ENCODE peak calls at places on chromosomes 5 and 9, in six cellular contexts. I, O, C, S, M and X are unnamed samples. For H3K4me1, the result is how much of the 10 kb centered on the place peaks cover.

GRCh38 chr9:36575411-36575882 is 2.8 kb downstream of the MELK start:
- DNase-seq in I (no peak), O (no peak), C (peak), S (no peak), M (no peak), X (no peak)

GRCh38 chr5:155087036-155087435 is 73.5 kb downstream of the KIF4B start:
- DNase-seq in I (no peak), O (no peak), C (no peak), S (no peak), M (no peak), X (no peak)

GRCh38 chr9:98652741-98653140 is 56.0 kb downstream of the GABBR2 start:
- DNase-seq in I (no peak), O (no peak), C (no peak), S (no peak), M (no peak), X (no peak)

GRCh38 chr5:124408738-124409453 is 337.5 kb downstream of the ZNF608 start:
- DNase-seq in I (no peak), O (no peak), C (peak), S (no peak), M (no peak), X (no peak)

GRCh38 chr9:31304576-31304975 is 1079.9 kb upstream of the ACO1 start:
- DNase-seq in I (no peak), O (no peak), C (peak), S (no peak), M (peak), X (no peak)

GRCh38 chr5:109668237-109668636 is 21.5 kb upstream of the MAN2A1 start:
- DNase-seq in I (no peak), O (no peak), C (no peak), S (no peak), M (no peak), X (no peak)

GRCh38 chr9:16551692-16552091 is 318.8 kb downstream of the BNC2 start:
- DNase-seq in I (no peak), O (no peak), C (no peak), S (no peak), M (peak), X (no peak)

GRCh38 chr9:77807295-77807694 is 159.2 kb upstream of the GNA14 start:
- DNase-seq in I (no peak), O (no peak), C (peak), S (no peak), M (peak), X (no peak)

GRCh38 chr9:129073404-129073803 is 7.5 kb upstream of the DOLPP1 start:
- DNase-seq in I (no peak), O (no peak), C (no peak), S (no peak), M (peak), X (no peak)

GRCh38 chr9:96413312-96414221 is 4.6 kb downstream of the ZNF367 start:
- DNase-seq in I (no peak), O (no peak), C (peak), S (no peak), M (no peak), X (no peak)

GRCh38 chr5:2415678-2416077 is 335.8 kb downstream of the IRX2 start:
- DNase-seq in I (no peak), O (no peak), C (no peak), S (peak), M (no peak), X (no peak)

GRCh38 chr9:27529316-27530278 is at the start of gene MOB3B:
- DNase-seq in I (peak), O (peak), C (peak), S (peak), M (no peak), X (peak)

GRCh38 chr9:16769291-16769690 is 101.2 kb downstream of the BNC2 start:
- DNase-seq in I (no peak), O (no peak), C (no peak), S (no peak), M (no peak), X (no peak)

GRCh38 chr5:71830626-71831539 is 111.8 kb downstream of the CARTPT start:
- DNase-seq in I (no peak), O (peak), C (peak), S (peak), M (peak), X (peak)

GRCh38 chr9:16869140-16869903 is 1.1 kb downstream of the BNC2 start:
- DNase-seq in I (no peak), O (no peak), C (peak), S (peak), M (no peak), X (no peak)

GRCh38 chr9:89149726-89150125 is 28.9 kb downstream of the SHC3 start:
- DNase-seq in I (no peak), O (no peak), C (peak), S (no peak), M (no peak), X (no peak)

GRCh38 chr5:71969464-71969863 is 137.8 kb upstream of the MAP1B start:
- DNase-seq in I (no peak), O (no peak), C (no peak), S (no peak), M (no peak), X (no peak)

GRCh38 chr9:72352911-72353388 is 12.1 kb downstream of the ZFAND5 start:
- DNase-seq in I (no peak), O (no peak), C (no peak), S (peak), M (peak), X (no peak)

GRCh38 chr9:977361-978116 is 1.1 kb downstream of the DMRT3 start:
- DNase-seq in I (no peak), O (no peak), C (no peak), S (peak), M (no peak), X (no peak)

GRCh38 chr5:44664711-44665100 is 144.0 kb upstream of the MRPS30 start:
- DNase-seq in I (no peak), O (no peak), C (no peak), S (no peak), M (no peak), X (no peak)

GRCh38 chr5:101036778-101037177 is 133.7 kb upstream of the ST8SIA4 start:
- DNase-seq in I (no peak), O (no peak), C (no peak), S (no peak), M (no peak), X (no peak)

GRCh38 chr5:53403291-53403690 is 77.1 kb upstream of the FST start:
- DNase-seq in I (no peak), O (no peak), C (no peak), S (no peak), M (no peak), X (no peak)

GRCh38 chr5:124034963-124035362 is 523.0 kb downstream of the CSNK1G3 start:
- DNase-seq in I (no peak), O (no peak), C (no peak), S (no peak), M (no peak), X (no peak)

GRCh38 chr5:157359350-157359910 is 93.5 kb downstream of the CYFIP2 start:
- DNase-seq in I (no peak), O (no peak), C (no peak), S (no peak), M (no peak), X (no peak)

GRCh38 chr5:103849934-103850333 is 287.3 kb upstream of the NUDT12 start:
- DNase-seq in I (no peak), O (no peak), C (peak), S (no peak), M (peak), X (no peak)

GRCh38 chr9:89879711-89880110 is 274.9 kb downstream of the GADD45G start:
- DNase-seq in I (no peak), O (peak), C (peak), S (no peak), M (no peak), X (peak)

GRCh38 chr9:76403352-76403751 is 9.1 kb upstream of the RFK start:
- DNase-seq in I (no peak), O (no peak), C (peak), S (peak), M (peak), X (no peak)

GRCh38 chr5:33441241-33441844 is 578 bp downstream of the TARS1 start:
- DNase-seq in I (peak), O (no peak), C (peak), S (peak), M (peak), X (no peak)

GRCh38 chr9:113857875-113858274 is 18.2 kb upstream of the ZNF618 start:
- DNase-seq in I (no peak), O (no peak), C (no peak), S (peak), M (no peak), X (peak)

DNA sequence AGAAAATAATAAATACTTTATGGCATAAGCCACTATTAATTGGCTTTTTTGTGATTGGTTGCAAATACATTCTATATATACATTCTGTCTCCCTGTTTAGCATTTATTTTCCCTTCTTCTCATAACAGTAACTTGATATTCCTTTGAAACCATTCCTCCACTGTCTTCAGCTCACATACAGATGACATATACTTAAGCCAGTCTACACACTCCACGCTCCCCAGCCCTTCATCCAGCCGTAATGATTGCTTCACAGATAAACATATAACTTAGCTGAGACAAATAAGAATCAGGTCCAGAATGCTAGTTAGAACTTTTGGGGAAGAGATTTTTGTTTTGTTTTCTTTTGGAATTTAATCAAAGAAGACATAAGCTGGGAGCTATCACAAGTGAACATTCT is 365.2 kb upstream of the PRR16 start:
- DNase-seq in I (no peak), O (no peak), C (peak), S (no peak), M (no peak), X (no peak)
- H3K4me1 ChIP-seq in I (under half), O (under half), C (under half), S (under half), M (under half), X (under half)

GRCh38 chr9:121683652-121684051 is 32.2 kb downstream of the DAB2IP start:
- DNase-seq in I (no peak), O (no peak), C (no peak), S (no peak), M (no peak), X (no peak)

GRCh38 chr9:121681404-121681803 is 30.0 kb downstream of the DAB2IP start:
- DNase-seq in I (no peak), O (peak), C (no peak), S (no peak), M (no peak), X (no peak)

GRCh38 chr9:121680236-121680635 is 28.8 kb downstream of the DAB2IP start:
- DNase-seq in I (no peak), O (peak), C (no peak), S (no peak), M (no peak), X (peak)

GRCh38 chr9:121682926-121683485 is 31.6 kb downstream of the DAB2IP start:
- DNase-seq in I (no peak), O (peak), C (no peak), S (no peak), M (no peak), X (peak)

DNA sequence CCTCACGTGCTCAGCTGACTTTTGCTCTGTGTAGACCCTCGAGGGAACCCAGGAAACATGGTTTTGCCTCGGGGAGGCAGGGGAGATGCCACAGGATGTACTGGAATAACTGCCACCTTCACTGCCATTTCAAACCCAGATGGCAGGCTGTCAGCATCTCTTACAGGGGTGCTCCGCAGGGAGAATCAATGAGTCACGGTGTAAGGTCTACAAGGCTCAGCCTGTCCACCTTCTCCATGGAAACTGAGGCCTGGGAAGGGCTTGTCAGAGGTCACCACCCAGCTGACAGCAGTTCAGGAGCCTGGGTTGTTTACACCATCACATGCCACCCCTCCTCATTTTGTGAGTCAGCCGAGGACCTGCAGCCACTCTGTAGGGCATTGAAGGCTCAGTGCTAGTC is 30.8 kb downstream of the DAB2IP start:
- DNase-seq in I (no peak), O (peak), C (no peak), S (no peak), M (no peak), X (no peak)
- H3K4me3 ChIP-seq in I (no peak), O (no peak), C (no peak), S (no peak), M (no peak), X (no peak)

GRCh38 chr5:113022661-113023060 is 46.1 kb downstream of the DCP2 start:
- DNase-seq in I (no peak), O (no peak), C (no peak), S (no peak), M (no peak), X (no peak)

GRCh38 chr5:113024298-113024697 is 47.7 kb downstream of the DCP2 start:
- DNase-seq in I (no peak), O (no peak), C (no peak), S (no peak), M (no peak), X (no peak)

GRCh38 chr5:113017891-113018635 is 41.5 kb downstream of the DCP2 start:
- DNase-seq in I (no peak), O (no peak), C (no peak), S (no peak), M (no peak), X (no peak)

GRCh38 chr5:113025596-113025995 is 49.0 kb downstream of the DCP2 start:
- DNase-seq in I (no peak), O (no peak), C (no peak), S (no peak), M (no peak), X (no peak)

GRCh38 chr5:113020461-113021273 is 44.1 kb downstream of the DCP2 start:
- DNase-seq in I (no peak), O (no peak), C (peak), S (no peak), M (no peak), X (no peak)
- H3K4me1 ChIP-seq in I (under half), O (under half), C (under half), S (under half), M (under half), X (under half)

DNA sequence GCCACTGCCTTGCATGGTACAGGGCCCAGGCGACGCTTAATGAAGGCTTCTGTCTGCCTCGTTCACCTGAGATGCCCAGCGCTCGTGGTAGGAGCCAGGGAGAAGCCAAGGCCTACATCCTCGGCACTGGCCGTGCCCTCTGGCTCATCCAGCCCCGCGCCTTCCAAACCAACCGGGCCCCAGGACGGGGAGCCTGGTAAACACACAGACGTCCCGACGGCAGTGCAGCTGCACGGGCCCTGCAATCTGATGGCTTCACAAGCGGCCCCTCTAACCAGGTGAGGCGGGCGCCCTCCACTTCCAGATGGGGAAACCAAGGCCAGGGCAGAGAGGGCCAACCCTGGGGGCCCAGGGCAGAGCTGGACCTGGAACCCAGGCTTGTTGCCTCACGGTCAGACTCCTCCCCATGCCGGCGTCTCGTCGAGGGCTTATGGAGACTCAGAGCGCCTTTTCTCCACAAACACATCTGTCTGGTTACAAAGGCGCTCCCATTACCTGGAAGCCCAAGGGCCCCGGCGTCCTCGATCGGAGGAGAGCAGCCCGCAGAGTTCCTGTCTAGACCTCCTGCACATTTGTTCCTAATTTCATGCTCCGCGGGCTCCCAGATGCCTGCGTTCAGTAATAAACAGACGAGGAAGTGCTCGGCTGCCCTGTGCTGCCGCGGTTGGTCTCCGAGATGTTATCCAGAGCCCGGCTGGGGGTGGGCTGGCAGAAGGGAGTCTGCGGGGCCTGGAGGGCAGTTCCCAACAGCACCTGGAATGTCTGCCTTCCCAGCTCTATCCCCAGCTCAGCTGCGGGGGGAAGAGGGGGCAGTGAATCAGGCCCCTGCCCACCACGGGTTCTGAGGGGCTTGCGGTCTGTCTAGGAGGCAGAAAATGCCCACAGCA is 23.5 kb downstream of the FAM163B start:
- DNase-seq in I (no peak), O (no peak), C (no peak), S (peak), M (no peak), X (no peak)
- H3K4me3 ChIP-seq in I (no peak), O (no peak), C (no peak), S (no peak), M (no peak), X (no peak)

GRCh38 chr9:94866770-94867169 is 140.3 kb downstream of the AOPEP start:
- DNase-seq in I (no peak), O (no peak), C (no peak), S (no peak), M (no peak), X (no peak)

GRCh38 chr9:94864183-94864582 is 137.7 kb downstream of the AOPEP start:
- DNase-seq in I (no peak), O (no peak), C (peak), S (no peak), M (no peak), X (no peak)

GRCh38 chr9:94867281-94867841 is 140.9 kb downstream of the AOPEP start:
- DNase-seq in I (peak), O (peak), C (peak), S (peak), M (peak), X (no peak)

GRCh38 chr9:94864862-94865435 is 138.4 kb downstream of the AOPEP start:
- DNase-seq in I (no peak), O (no peak), C (no peak), S (no peak), M (no peak), X (no peak)

DNA sequence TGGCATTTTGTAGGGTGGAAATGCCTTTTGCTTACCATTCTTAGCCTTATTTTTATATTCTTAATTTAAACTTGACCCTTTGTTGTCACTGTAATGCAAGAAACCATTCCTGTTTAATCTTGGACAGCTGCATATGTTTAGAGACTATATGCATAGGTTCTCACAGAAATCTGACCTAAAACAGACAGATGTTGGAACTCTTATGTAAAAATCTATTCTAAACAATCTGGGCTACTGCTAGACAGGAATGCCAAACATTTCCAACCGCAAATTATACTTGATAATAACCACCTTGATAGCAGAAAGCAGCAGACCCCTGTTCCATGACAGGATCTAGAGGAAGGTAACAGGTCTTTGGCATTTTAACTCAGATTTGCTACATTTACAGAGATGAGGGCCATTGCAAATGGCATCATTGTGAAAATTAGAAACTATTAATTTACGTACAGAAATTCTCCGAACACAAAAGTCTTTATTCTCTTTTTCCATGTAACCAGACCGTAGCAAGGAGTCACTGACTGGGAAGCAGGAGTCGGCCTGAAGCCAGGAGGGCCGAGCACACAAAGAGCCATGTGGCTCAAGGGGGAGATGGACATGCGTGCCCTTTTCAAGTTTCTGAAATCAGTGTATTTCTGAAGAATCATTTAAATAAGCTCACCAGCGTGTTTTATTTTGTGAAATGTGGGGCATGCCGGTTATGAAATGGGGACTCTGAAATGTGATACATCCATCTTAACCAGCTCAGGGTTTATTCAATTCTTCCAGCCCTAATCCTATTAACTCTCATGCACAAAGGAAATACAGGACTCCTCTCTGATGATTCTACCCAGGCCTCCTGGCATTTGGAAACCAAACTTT is 139.3 kb downstream of the AOPEP start:
- DNase-seq in I (no peak), O (no peak), C (peak), S (no peak), M (no peak), X (peak)
- H3K4me1 ChIP-seq in I (half or more), O (half or more), C (under half), S (under half), M (half or more), X (under half)

DNA sequence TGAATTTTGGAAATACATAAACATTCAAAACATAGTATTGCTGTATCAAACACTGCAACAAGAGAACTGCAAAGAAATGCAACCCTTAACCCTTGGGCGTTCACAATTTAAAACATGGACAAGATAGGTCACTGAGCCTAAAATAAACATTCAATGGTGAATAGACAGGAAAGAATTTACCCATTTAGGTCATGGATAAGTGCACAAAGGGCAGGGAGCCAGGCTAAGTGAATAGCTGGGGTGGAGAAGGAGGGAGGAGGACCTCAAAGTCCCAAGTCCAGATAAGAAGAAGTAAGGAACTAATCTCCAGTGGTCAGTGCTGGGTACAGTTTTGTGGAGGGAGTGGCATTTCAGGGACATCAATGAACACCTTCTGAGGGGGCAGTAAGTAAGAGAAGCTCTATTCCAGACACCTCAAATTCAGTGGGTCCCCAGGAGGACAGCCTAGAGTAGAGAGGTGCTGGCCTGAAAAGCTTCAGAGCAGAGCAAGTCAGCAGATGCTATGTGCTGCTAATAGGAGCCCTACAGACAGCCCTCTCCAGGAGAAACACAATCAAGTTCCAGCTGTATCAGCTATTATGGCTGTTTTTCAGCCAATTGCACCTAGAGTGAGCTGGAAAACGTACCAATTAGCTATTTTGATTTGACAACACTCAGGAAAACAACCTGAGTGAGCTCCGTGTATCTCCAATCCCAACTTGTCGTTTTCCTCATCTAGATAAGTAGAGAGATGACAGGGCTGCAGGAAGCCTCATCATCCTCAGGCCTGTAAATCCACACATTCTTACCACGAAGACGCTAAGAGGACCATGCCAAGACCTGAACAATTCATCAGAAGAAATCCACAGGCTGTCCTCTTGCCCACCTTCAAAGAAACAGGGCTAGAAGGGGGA is 104.8 kb downstream of the PIK3R1 start:
- DNase-seq in I (peak), O (no peak), C (no peak), S (no peak), M (peak), X (no peak)
- H3K4me3 ChIP-seq in I (no peak), O (no peak), C (no peak), S (no peak), M (no peak), X (no peak)